ENCODE peak calls at places on chromosome 12, in eight cellular contexts. D is left ventricle myocardium superior; V is NCI-H69; F is activated naive CD4-positive, alpha-beta T cell treated with Interleukin-2 at 50 U/mL for 16 hours; C is AG09319; H is pancreas; N is cardiac muscle cell; Y is Caco-2. W is an unnamed sample.
A peak's percentile ranks its signal among the peaks of the same experiment; 100 is the strongest.

GRCh38 chr12:2277492-2278153 is 224.8 kb downstream of the CACNA1C start:
- DNase-seq in Y (no peak), V (no peak), F (no peak), H (no peak), C (no peak), N (no peak), D (no peak), W (no peak)

GRCh38 chr12:57299514-57300016 is 48.6 kb upstream of the STAC3 start:
- DNase-seq in C (no peak), Y (no peak), D (no peak), F (no peak), V (peak; percentile 63), H (no peak), N (peak; percentile 10), W (no peak)

GRCh38 chr12:23039834-23040233 is 414.9 kb downstream of the ETNK1 start:
- DNase-seq in H (no peak), V (no peak), N (no peak), D (no peak), F (no peak), Y (no peak), C (no peak), W (no peak)

GRCh38 chr12:98188649-98189048 is 326.7 kb upstream of the TMPO start:
- DNase-seq in N (peak; percentile 38), V (no peak), C (no peak), F (no peak), D (no peak), Y (no peak), H (no peak), W (peak; percentile 42)

GRCh38 chr12:46266382-46266791 is 2.5 kb downstream of the SLC38A1 start:
- DNase-seq in D (no peak), N (peak; percentile 53), H (no peak), V (peak; percentile 85), Y (no peak), F (peak; percentile 36), C (no peak), W (peak; percentile 53)

GRCh38 chr12:117040496-117040895 is 58.7 kb downstream of the TESC start:
- DNase-seq in D (peak; percentile 14), F (no peak), Y (no peak), H (no peak), C (no peak), V (no peak), N (no peak), W (no peak)

GRCh38 chr12:101806280-101806679 is 24.5 kb downstream of the GNPTAB start:
- DNase-seq in Y (no peak), C (no peak), N (peak; percentile 34), F (no peak), V (no peak), H (no peak), D (no peak), W (no peak)

GRCh38 chr12:68498736-68499135 is 112.0 kb upstream of the RAP1B start:
- DNase-seq in F (no peak), V (no peak), N (no peak), Y (no peak), C (no peak), D (no peak), H (no peak), W (no peak)

GRCh38 chr12:119804011-119804641 is 73.0 kb downstream of the CIT start:
- DNase-seq in D (peak; percentile 68), N (peak; percentile 52), Y (peak; percentile 65), C (peak; percentile 23), H (peak; percentile 74), F (no peak), V (peak; percentile 58), W (peak; percentile 44)

GRCh38 chr12:11795910-11796459 is 146.5 kb downstream of the ETV6 start:
- DNase-seq in N (peak; percentile 74), C (no peak), V (no peak), H (no peak), D (no peak), F (no peak), Y (no peak), W (no peak)

GRCh38 chr12:108567388-108567787 is 5.0 kb downstream of the ISCU start:
- DNase-seq in N (peak; percentile 15), H (no peak), V (no peak), C (no peak), F (no peak), D (no peak), Y (no peak), W (no peak)

GRCh38 chr12:23729354-23729753 is 220.1 kb downstream of the SOX5 start:
- DNase-seq in N (peak; percentile 4), F (no peak), Y (no peak), H (no peak), V (no peak), C (no peak), D (no peak), W (no peak)

GRCh38 chr12:52971701-52972329 is 22.9 kb downstream of the KRT18 start:
- DNase-seq in D (no peak), Y (peak; percentile 94), V (peak; percentile 32), N (peak; percentile 63), H (no peak), F (no peak), C (no peak), W (no peak)

GRCh38 chr12:20963762-20964161 is 153.3 kb downstream of the SLCO1B3 start:
- DNase-seq in D (no peak), H (no peak), V (peak; percentile 0), N (no peak), C (no peak), Y (no peak), F (no peak), W (no peak)

GRCh38 chr12:15192721-15193120 is 28.5 kb downstream of the RERG start:
- DNase-seq in D (no peak), N (no peak), V (peak; percentile 12), F (no peak), Y (no peak), H (no peak), C (no peak), W (no peak)

GRCh38 chr12:114678718-114679117 is 5.3 kb downstream of the TBX3 start:
- DNase-seq in N (no peak), D (no peak), F (no peak), C (no peak), H (no peak), Y (no peak), V (no peak), W (no peak)

GRCh38 chr12:2259368-2259767 is 206.6 kb downstream of the CACNA1C start:
- DNase-seq in V (no peak), N (peak; percentile 61), C (no peak), F (no peak), Y (no peak), D (no peak), H (no peak), W (no peak)

GRCh38 chr12:121975029-121975428 is 46.7 kb upstream of the BCL7A start:
- DNase-seq in H (no peak), Y (no peak), N (no peak), F (no peak), D (no peak), C (no peak), V (no peak), W (no peak)

GRCh38 chr12:109744026-109744425 is 30.4 kb downstream of the FAM222A start:
- DNase-seq in N (no peak), F (no peak), D (peak; percentile 11), Y (peak; percentile 19), C (no peak), H (peak; percentile 15), V (no peak), W (no peak)

GRCh38 chr12:122834921-122835692 is at the start of gene HIP1R:
- DNase-seq in V (peak; percentile 77), F (peak; percentile 57), Y (peak; percentile 34), C (no peak), D (peak; percentile 68), H (peak; percentile 76), N (no peak), W (peak; percentile 62)

GRCh38 chr12:60072911-60073310 is 477.1 kb downstream of the SLC16A7 start:
- DNase-seq in Y (no peak), V (no peak), F (no peak), D (no peak), N (peak; percentile 0), H (no peak), C (no peak), W (no peak)

GRCh38 chr12:125124320-125124966 is 59.2 kb downstream of the AACS start:
- DNase-seq in F (no peak), H (no peak), N (no peak), V (no peak), C (no peak), D (no peak), Y (no peak), W (no peak)

GRCh38 chr12:25546318-25546717 is 6.8 kb downstream of the LMNTD1 start:
- DNase-seq in D (no peak), H (no peak), Y (no peak), F (no peak), N (peak; percentile 13), C (no peak), V (no peak), W (no peak)

GRCh38 chr12:53600490-53601295 is 25.5 kb downstream of the ATF7 start:
- DNase-seq in N (no peak), F (no peak), D (no peak), V (no peak), C (no peak), Y (no peak), H (no peak), W (no peak)

GRCh38 chr12:69266045-69266635 is 26.8 kb downstream of the CPSF6 start:
- DNase-seq in N (peak; percentile 30), V (peak; percentile 8), Y (no peak), C (no peak), D (no peak), H (no peak), F (no peak), W (no peak)

GRCh38 chr12:9334964-9335363 is 126.8 kb upstream of the PZP start:
- DNase-seq in V (no peak), Y (no peak), H (no peak), C (no peak), D (no peak), F (no peak), N (no peak), W (no peak)

GRCh38 chr12:44385964-44386363 is 490.2 kb downstream of the NELL2 start:
- DNase-seq in Y (no peak), H (no peak), F (no peak), D (no peak), C (no peak), N (no peak), V (no peak), W (no peak)

GRCh38 chr12:96462571-96463280 is 26.7 kb upstream of the CFAP54 start:
- DNase-seq in D (no peak), C (no peak), H (no peak), V (peak; percentile 15), N (no peak), Y (no peak), F (no peak), W (no peak)

GRCh38 chr12:71477046-71477445 is 37.4 kb downstream of the LGR5 start:
- DNase-seq in F (no peak), H (no peak), V (peak; percentile 20), N (no peak), D (no peak), Y (no peak), C (no peak), W (no peak)

GRCh38 chr12:132834181-132834711 is 5.6 kb upstream of the GOLGA3 start:
- DNase-seq in F (peak; percentile 15), Y (no peak), N (no peak), D (no peak), H (no peak), V (no peak), C (no peak), W (no peak)

GRCh38 chr12:39606712-39607423 is 12.7 kb downstream of the ABCD2 start:
- DNase-seq in F (no peak), N (no peak), C (no peak), V (no peak), Y (no peak), D (no peak), H (no peak), W (no peak)

GRCh38 chr12:92695577-92695976 is 7.2 kb upstream of the PLEKHG7 start:
- DNase-seq in Y (no peak), H (no peak), N (no peak), C (no peak), D (no peak), F (no peak), V (peak; percentile 98), W (peak; percentile 78)

GRCh38 chr12:118750666-118751065 is 230.7 kb upstream of the SRRM4 start:
- DNase-seq in C (no peak), H (no peak), F (no peak), D (no peak), N (no peak), Y (no peak), V (no peak), W (no peak)

GRCh38 chr12:95593266-95593871 is 42.1 kb upstream of the USP44 start:
- DNase-seq in N (no peak), V (no peak), C (no peak), F (no peak), Y (no peak), H (peak; percentile 39), D (peak; percentile 67), W (no peak)